ENCODE peak calls at places on chromosomes 3 and 15, in five cellular contexts. W is KBM-7; C is psoas muscle; R is EH; T is activated naive CD8-positive, alpha-beta T cell treated with anti-CD3 and anti-CD28 coated beads for 36 hours. J is an unnamed sample.

GRCh38 chr3:40899286-40899712 is 300.0 kb upstream of the CTNNB1 start:
- DNase-seq in R (peak), T (no peak), C (no peak), W (no peak), J (peak)

GRCh38 chr3:157542711-157543485 is 39.7 kb upstream of the VEPH1 start:
- DNase-seq in R (peak), C (peak), W (peak), T (no peak), J (peak)

GRCh38 chr3:1528621-1529020 is 435.8 kb downstream of the CNTN6 start:
- DNase-seq in C (no peak), T (no peak), R (no peak), W (no peak), J (no peak)

GRCh38 chr3:120344349-120344748 is 4.8 kb downstream of the LRRC58 start:
- DNase-seq in C (no peak), R (peak), T (no peak), W (peak), J (no peak)

GRCh38 chr3:160784853-160785252 is 28.8 kb downstream of the PPM1L start:
- DNase-seq in T (no peak), R (no peak), C (no peak), W (no peak), J (no peak)

GRCh38 chr3:72273615-72274014 is 488.7 kb upstream of the PROK2 start:
- DNase-seq in T (no peak), W (no peak), R (peak), C (no peak), J (no peak)

GRCh38 chr15:57205999-57206398 is 170.3 kb upstream of the CGNL1 start:
- DNase-seq in R (no peak), C (no peak), T (no peak), W (no peak), J (no peak)

GRCh38 chr3:182255095-182255600 is 538.2 kb upstream of the ATP11B start:
- DNase-seq in T (no peak), W (no peak), R (no peak), C (no peak), J (no peak)

GRCh38 chr3:53796161-53796560 is 50.1 kb downstream of the CHDH start:
- DNase-seq in C (no peak), R (no peak), T (no peak), W (no peak), J (no peak)

GRCh38 chr3:9701006-9701405 is 2.6 kb upstream of the CPNE9 start:
- DNase-seq in T (no peak), C (no peak), W (no peak), R (no peak), J (no peak)

GRCh38 chr15:32956006-32956405 is 238.2 kb downstream of the GREM1 start:
- DNase-seq in T (no peak), W (peak), C (no peak), R (peak), J (peak)

GRCh38 chr3:147407107-147407494 is 758 bp upstream of the ZIC4 start:
- DNase-seq in W (no peak), R (no peak), T (no peak), C (no peak), J (no peak)

GRCh38 chr3:38608086-38608775 is 41.3 kb downstream of the SCN5A start:
- DNase-seq in C (peak), W (no peak), T (no peak), R (no peak), J (no peak)

GRCh38 chr15:78969687-78970349 is 25.0 kb upstream of the CTSH start:
- DNase-seq in W (no peak), T (no peak), C (no peak), R (peak), J (no peak)

GRCh38 chr15:70322051-70322668 is 224.4 kb upstream of the TLE3 start:
- DNase-seq in C (no peak), W (no peak), R (no peak), T (no peak), J (no peak)

GRCh38 chr15:45186771-45187577 is 792 bp downstream of the SHF start:
- DNase-seq in C (no peak), W (no peak), R (no peak), T (no peak), J (no peak)